ENCODE peak calls at places on chromosomes 4 and X, in four cellular contexts. One of them, this sample, is unnamed.

GRCh38 chr4:6444587-6444986 is 27.8 kb downstream of the PPP2R2C start:
- DNase-seq in astrocyte: no peak
- DNase-seq in brain microvascular endothelial cell: no peak
- DNase-seq in endodermal cell: no peak
- DNase-seq in this sample: no peak

GRCh38 chr4:61443813-61444510 is 243.8 kb downstream of the ADGRL3 start:
- DNase-seq in endodermal cell: no peak
- DNase-seq in astrocyte: peak; percentile 58
- DNase-seq in brain microvascular endothelial cell: peak; percentile 69
- DNase-seq in this sample: peak; percentile 81

GRCh38 chr4:76339364-76339763 is 32.8 kb downstream of the STBD1 start:
- DNase-seq in astrocyte: peak; percentile 3
- DNase-seq in brain microvascular endothelial cell: no peak
- DNase-seq in endodermal cell: no peak
- DNase-seq in this sample: no peak

GRCh38 chr4:93830090-93830818 is 1.7 kb downstream of the ATOH1 start:
- DNase-seq in astrocyte: no peak
- DNase-seq in endodermal cell: no peak
- DNase-seq in brain microvascular endothelial cell: no peak
- DNase-seq in this sample: no peak

GRCh38 chrX:66015906-66016689 is 23.8 kb downstream of the VSIG4 start:
- DNase-seq in endodermal cell: no peak
- DNase-seq in astrocyte: no peak
- DNase-seq in brain microvascular endothelial cell: no peak
- DNase-seq in this sample: no peak

GRCh38 chrX:147736045-147736444 is 175.7 kb upstream of the FMR1 start:
- DNase-seq in endodermal cell: peak; percentile 77
- DNase-seq in brain microvascular endothelial cell: no peak
- DNase-seq in astrocyte: no peak
- DNase-seq in this sample: no peak

GRCh38 chr4:53349201-53349600 is 16.7 kb downstream of the SCFD2 start:
- DNase-seq in astrocyte: no peak
- DNase-seq in endodermal cell: no peak
- DNase-seq in brain microvascular endothelial cell: no peak
- DNase-seq in this sample: no peak

GRCh38 chrX:119189586-119189985 is 46.5 kb upstream of the PGRMC1 start:
- DNase-seq in endodermal cell: no peak
- DNase-seq in astrocyte: no peak
- DNase-seq in brain microvascular endothelial cell: no peak
- DNase-seq in this sample: no peak

GRCh38 chr4:72525938-72526337 is 43.1 kb downstream of the ADAMTS3 start:
- DNase-seq in astrocyte: peak; percentile 84
- DNase-seq in endodermal cell: no peak
- DNase-seq in brain microvascular endothelial cell: peak; percentile 40
- DNase-seq in this sample: no peak

GRCh38 chrX:79259073-79259689 is 108.0 kb downstream of the ITM2A start:
- DNase-seq in endodermal cell: no peak
- DNase-seq in astrocyte: no peak
- DNase-seq in brain microvascular endothelial cell: no peak
- DNase-seq in this sample: no peak

DNA sequence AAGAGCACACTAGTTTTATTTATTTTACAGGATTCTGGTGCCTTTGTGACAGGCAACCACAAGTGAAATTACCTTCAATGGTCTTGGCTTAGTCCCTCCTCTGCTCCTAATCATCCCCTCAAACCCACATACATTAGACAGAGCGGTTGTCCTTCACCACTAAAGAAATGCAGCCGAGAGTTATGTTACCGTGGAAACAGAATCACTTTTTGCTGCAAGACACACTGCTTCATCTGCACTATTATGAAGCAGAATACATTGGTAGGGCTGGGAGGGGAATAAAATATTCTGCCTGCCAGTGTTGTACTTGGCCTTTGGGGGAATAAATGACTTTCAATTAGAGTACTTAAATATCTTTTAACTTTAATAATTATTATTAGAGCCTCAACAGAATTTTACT is 75.2 kb downstream of the ARHGEF38 start:
- DNase-seq in astrocyte: no peak
- DNase-seq in brain microvascular endothelial cell: no peak
- DNase-seq in endodermal cell: no peak
- DNase-seq in this sample: no peak
- TF ChIP-seq CTCF in astrocyte: no peak
- TF ChIP-seq CTCF in brain microvascular endothelial cell: no peak
- TF ChIP-seq CTCF in endodermal cell: no peak
- TF ChIP-seq CTCF in this sample: no peak

GRCh38 chrX:24146283-24146865 is 3.2 kb upstream of the ZFX start:
- DNase-seq in brain microvascular endothelial cell: no peak
- DNase-seq in astrocyte: no peak
- DNase-seq in endodermal cell: no peak
- DNase-seq in this sample: no peak

GRCh38 chrX:24149346-24150050 is at the start of gene ZFX:
- DNase-seq in astrocyte: peak; percentile 53
- DNase-seq in brain microvascular endothelial cell: peak; percentile 64
- DNase-seq in endodermal cell: peak; percentile 88
- DNase-seq in this sample: no peak

GRCh38 chrX:24147165-24147564 is 2.4 kb upstream of the ZFX start:
- DNase-seq in endodermal cell: no peak
- DNase-seq in astrocyte: no peak
- DNase-seq in brain microvascular endothelial cell: no peak
- DNase-seq in this sample: no peak

GRCh38 chrX:24148535-24149345 is 789 bp upstream of the ZFX start:
- DNase-seq in endodermal cell: no peak
- DNase-seq in brain microvascular endothelial cell: no peak
- DNase-seq in astrocyte: peak; percentile 55
- DNase-seq in this sample: no peak

GRCh38 chrX:24148118-24148517 is 1.4 kb upstream of the ZFX start:
- DNase-seq in astrocyte: no peak
- DNase-seq in endodermal cell: no peak
- DNase-seq in brain microvascular endothelial cell: no peak
- DNase-seq in this sample: no peak
- H3K4me3 ChIP-seq in astrocyte: no peak overlapping the region
- H3K4me3 ChIP-seq in endodermal cell: peak overlapping the region; percentile 74
- H3K4me3 ChIP-seq in brain microvascular endothelial cell: no peak overlapping the region
- H3K4me3 ChIP-seq in this sample: no peak overlapping the region

GRCh38 chr4:169098969-169099685 is 89.1 kb upstream of the CBR4 start:
- DNase-seq in brain microvascular endothelial cell: no peak
- DNase-seq in endodermal cell: peak; percentile 11
- DNase-seq in astrocyte: no peak
- DNase-seq in this sample: no peak
- H3K36me3 ChIP-seq in brain microvascular endothelial cell: peaks cover 31% of the 10 kb centered on the region
- H3K36me3 ChIP-seq in endodermal cell: peaks cover 75% of the 10 kb centered on the region
- H3K36me3 ChIP-seq in astrocyte: peaks cover 34% of the 10 kb centered on the region
- H3K36me3 ChIP-seq in this sample: peaks cover 9% of the 10 kb centered on the region

GRCh38 chr4:167233523-167234387 is 539 bp downstream of the SPOCK3 start:
- DNase-seq in endodermal cell: peak; percentile 69
- DNase-seq in astrocyte: peak; percentile 21
- DNase-seq in brain microvascular endothelial cell: peak; percentile 2
- DNase-seq in this sample: peak; percentile 34
- TF ChIP-seq CTCF in endodermal cell: peak; percentile 15
- TF ChIP-seq CTCF in astrocyte: no peak
- TF ChIP-seq CTCF in brain microvascular endothelial cell: no peak
- TF ChIP-seq CTCF in this sample: no peak

This sample was measured in bronchial epithelial cell.